ENCODE peak calls at places on chromosomes 11 and 22, in five cellular contexts. One of them, this sample, is unnamed.

GRCh38 chr22:26360169-26360885 is 68.7 kb upstream of the ASPHD2 start:
- DNase-seq in HCT116: peak
- DNase-seq in K562: peak
- DNase-seq in SK-N-SH: peak
- DNase-seq in endothelial cell of umbilical vein: peak
- DNase-seq in this sample: peak

GRCh38 chr11:66886317-66886588 is 29.4 kb downstream of the LRFN4 start:
- DNase-seq in HCT116: no peak
- DNase-seq in K562: no peak
- DNase-seq in SK-N-SH: no peak
- DNase-seq in endothelial cell of umbilical vein: no peak
- DNase-seq in this sample: no peak

GRCh38 chr22:36873614-36874308 is 13.0 kb downstream of the NCF4 start:
- DNase-seq in HCT116: peak
- DNase-seq in K562: peak
- DNase-seq in SK-N-SH: peak
- DNase-seq in endothelial cell of umbilical vein: peak
- DNase-seq in this sample: peak

GRCh38 chr11:13699870-13700269 is 31.4 kb downstream of the FAR1 start:
- DNase-seq in HCT116: no peak
- DNase-seq in K562: peak
- DNase-seq in SK-N-SH: no peak
- DNase-seq in endothelial cell of umbilical vein: no peak
- DNase-seq in this sample: no peak

GRCh38 chr11:92667446-92668165 is 301.8 kb upstream of the MTNR1B start:
- DNase-seq in HCT116: no peak
- DNase-seq in K562: no peak
- DNase-seq in SK-N-SH: no peak
- DNase-seq in endothelial cell of umbilical vein: no peak
- DNase-seq in this sample: no peak

GRCh38 chr22:38841211-38841610 is 2.6 kb downstream of the NPTXR start:
- DNase-seq in HCT116: no peak
- DNase-seq in K562: no peak
- DNase-seq in SK-N-SH: no peak
- DNase-seq in endothelial cell of umbilical vein: no peak
- DNase-seq in this sample: no peak

GRCh38 chr11:74783241-74783871 is 34.7 kb downstream of the RNF169 start:
- DNase-seq in HCT116: peak
- DNase-seq in K562: no peak
- DNase-seq in SK-N-SH: no peak
- DNase-seq in endothelial cell of umbilical vein: peak
- DNase-seq in this sample: no peak

GRCh38 chr22:24068717-24069116 is 57.6 kb downstream of the CABIN1 start:
- DNase-seq in HCT116: no peak
- DNase-seq in K562: no peak
- DNase-seq in SK-N-SH: no peak
- DNase-seq in endothelial cell of umbilical vein: peak
- DNase-seq in this sample: no peak

GRCh38 chr22:30423296-30423958 is 2.1 kb upstream of the MTFP1 start:
- DNase-seq in HCT116: no peak
- DNase-seq in K562: no peak
- DNase-seq in SK-N-SH: no peak
- DNase-seq in endothelial cell of umbilical vein: no peak
- DNase-seq in this sample: peak

GRCh38 chr11:61532136-61533038 is 23.8 kb downstream of the LRRC10B start:
- DNase-seq in HCT116: no peak
- DNase-seq in K562: peak
- DNase-seq in SK-N-SH: peak
- DNase-seq in endothelial cell of umbilical vein: peak
- DNase-seq in this sample: peak

GRCh38 chr11:117824571-117825537 is at the start of gene FXYD2:
- DNase-seq in HCT116: no peak
- DNase-seq in K562: no peak
- DNase-seq in SK-N-SH: no peak
- DNase-seq in endothelial cell of umbilical vein: peak
- DNase-seq in this sample: peak

GRCh38 chr11:371716-372590 is 2.7 kb downstream of the B4GALNT4 start:
- DNase-seq in HCT116: no peak
- DNase-seq in K562: no peak
- DNase-seq in SK-N-SH: no peak
- DNase-seq in endothelial cell of umbilical vein: no peak
- DNase-seq in this sample: no peak

GRCh38 chr22:47153854-47154542 is 391.5 kb downstream of the TBC1D22A start:
- DNase-seq in HCT116: no peak
- DNase-seq in K562: no peak
- DNase-seq in SK-N-SH: peak
- DNase-seq in endothelial cell of umbilical vein: no peak
- DNase-seq in this sample: no peak

GRCh38 chr22:47155131-47155885 is 392.9 kb downstream of the TBC1D22A start:
- DNase-seq in HCT116: no peak
- DNase-seq in K562: no peak
- DNase-seq in SK-N-SH: no peak
- DNase-seq in endothelial cell of umbilical vein: no peak
- DNase-seq in this sample: no peak

GRCh38 chr22:47152938-47153337 is 390.5 kb downstream of the TBC1D22A start:
- DNase-seq in HCT116: no peak
- DNase-seq in K562: no peak
- DNase-seq in SK-N-SH: no peak
- DNase-seq in endothelial cell of umbilical vein: no peak
- DNase-seq in this sample: no peak

GRCh38 chr22:47155912-47156311 is 393.5 kb downstream of the TBC1D22A start:
- DNase-seq in HCT116: no peak
- DNase-seq in K562: peak
- DNase-seq in SK-N-SH: no peak
- DNase-seq in endothelial cell of umbilical vein: no peak
- DNase-seq in this sample: no peak

DNA sequence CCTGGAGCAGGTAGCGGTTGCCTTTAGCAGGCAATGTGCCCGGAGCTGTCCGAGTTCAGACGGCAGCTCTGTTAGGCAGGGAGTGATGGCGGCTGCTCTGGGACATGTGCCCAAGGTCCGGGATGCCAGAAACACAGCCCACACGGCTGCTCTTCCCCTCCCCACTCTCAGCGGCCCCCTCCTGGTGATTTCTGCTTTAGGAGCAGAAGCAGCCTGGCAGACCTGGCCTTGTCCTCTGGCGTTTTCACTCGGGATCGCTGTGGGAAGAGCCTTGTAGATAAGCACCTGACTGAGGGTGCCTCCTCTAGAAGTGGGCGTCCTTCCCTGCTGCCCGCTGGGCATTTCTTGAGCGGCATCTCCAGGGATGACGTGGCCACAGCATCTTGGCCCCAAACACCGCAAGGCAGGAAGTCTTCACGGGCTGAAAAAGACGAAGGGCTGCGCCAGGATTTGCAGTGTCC is 392.2 kb downstream of the TBC1D22A start:
- DNase-seq in HCT116: no peak
- DNase-seq in K562: no peak
- DNase-seq in SK-N-SH: peak
- DNase-seq in endothelial cell of umbilical vein: no peak
- DNase-seq in this sample: no peak
- TF ChIP-seq CTCF in HCT116: no peak
- TF ChIP-seq CTCF in K562: no peak
- TF ChIP-seq CTCF in SK-N-SH: no peak
- TF ChIP-seq CTCF in endothelial cell of umbilical vein: no peak
- TF ChIP-seq CTCF in this sample: no peak

GRCh38 chr11:45918331-45918941 is 759 bp upstream of the PEX16 start:
- DNase-seq in HCT116: no peak
- DNase-seq in K562: peak
- DNase-seq in SK-N-SH: peak
- DNase-seq in endothelial cell of umbilical vein: peak
- DNase-seq in this sample: peak
- TF ChIP-seq POLR2AphosphoS5 in HCT116: peak
- TF ChIP-seq POLR2AphosphoS5 in K562: peak
- TF ChIP-seq POLR2AphosphoS5 in SK-N-SH: peak
- TF ChIP-seq POLR2AphosphoS5 in endothelial cell of umbilical vein: peak
- TF ChIP-seq POLR2AphosphoS5 in this sample: peak

DNA sequence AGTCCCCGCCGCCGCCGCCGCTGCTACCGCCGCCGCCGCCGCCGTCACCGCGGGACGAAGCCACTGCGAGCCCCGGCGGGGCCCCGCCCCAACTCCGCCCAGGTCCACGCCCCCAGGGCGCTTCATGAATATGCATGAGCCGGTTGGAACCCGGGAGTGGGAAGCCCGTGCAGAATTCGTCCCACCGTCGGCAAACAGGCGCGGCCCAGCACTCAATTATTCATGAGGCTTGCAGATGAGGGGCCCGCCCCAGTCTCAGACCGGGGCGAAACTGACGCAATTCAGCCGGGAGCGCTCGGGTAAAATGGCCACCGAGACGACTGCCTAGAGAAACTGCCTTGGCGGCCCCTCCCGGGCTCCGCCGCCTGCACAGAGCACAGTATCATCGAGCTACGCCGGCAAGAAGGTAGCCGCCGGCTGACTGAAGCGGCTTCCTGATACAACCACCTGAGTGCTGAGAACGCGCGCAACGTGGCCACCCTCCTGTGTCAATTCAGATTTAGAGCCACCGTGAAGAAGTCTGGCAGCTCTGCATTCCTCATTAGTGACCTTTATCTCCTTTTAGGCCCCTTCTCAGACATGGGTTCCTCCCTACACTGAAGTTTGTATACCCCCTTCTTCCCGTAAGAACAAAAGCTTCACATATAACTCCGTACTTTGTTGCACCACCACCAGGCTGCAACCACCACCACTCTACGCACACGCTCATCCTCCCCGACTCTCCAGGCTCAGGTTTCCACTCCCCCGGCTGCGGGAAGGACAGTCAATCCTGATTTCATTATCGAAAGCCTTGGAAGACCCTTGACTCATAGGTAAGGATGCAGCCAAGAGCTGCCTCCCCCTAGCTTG is at the start of gene TNKS1BP1:
- DNase-seq in HCT116: peak
- DNase-seq in K562: peak
- DNase-seq in SK-N-SH: peak
- DNase-seq in endothelial cell of umbilical vein: peak
- DNase-seq in this sample: peak
- TF ChIP-seq CTCF in HCT116: no peak
- TF ChIP-seq CTCF in K562: no peak
- TF ChIP-seq CTCF in SK-N-SH: peak
- TF ChIP-seq CTCF in endothelial cell of umbilical vein: no peak
- TF ChIP-seq CTCF in this sample: no peak

DNA sequence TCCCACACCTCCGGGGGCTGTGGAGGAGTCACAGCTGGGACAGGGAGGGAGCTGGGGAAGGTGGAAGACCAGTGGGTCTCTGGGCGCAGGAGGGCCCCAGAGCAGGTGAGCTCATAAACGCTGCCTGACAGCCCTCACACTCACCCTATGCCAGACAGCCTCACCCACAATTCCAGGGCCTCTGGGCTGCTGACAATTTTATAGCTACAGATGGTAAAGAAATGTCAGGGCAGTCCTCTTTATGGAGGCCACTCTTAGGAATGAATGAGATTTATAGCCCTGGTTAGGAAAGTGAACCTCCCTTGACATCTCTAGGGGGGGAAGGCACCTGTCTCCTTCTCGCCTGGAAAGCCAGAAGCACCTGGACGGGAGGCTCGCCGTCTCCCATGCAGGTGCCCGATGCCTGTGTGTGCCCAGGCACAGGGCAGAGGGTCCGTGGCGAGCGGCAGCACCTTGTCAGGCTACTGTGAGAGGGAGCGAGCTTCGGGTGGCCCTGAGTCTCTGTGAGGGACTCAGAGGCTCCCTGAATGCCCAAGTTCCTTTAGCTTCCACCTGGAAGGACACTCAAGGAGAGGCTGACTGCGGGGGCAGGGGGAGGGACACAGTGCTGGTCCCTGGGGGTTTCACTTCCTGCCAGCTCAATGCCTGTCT is 39.9 kb downstream of the IGSF9B start:
- DNase-seq in HCT116: no peak
- DNase-seq in K562: no peak
- DNase-seq in SK-N-SH: no peak
- DNase-seq in endothelial cell of umbilical vein: no peak
- DNase-seq in this sample: no peak
- TF ChIP-seq POLR2AphosphoS5 in HCT116: no peak
- TF ChIP-seq POLR2AphosphoS5 in K562: no peak
- TF ChIP-seq POLR2AphosphoS5 in SK-N-SH: no peak
- TF ChIP-seq POLR2AphosphoS5 in endothelial cell of umbilical vein: no peak
- TF ChIP-seq POLR2AphosphoS5 in this sample: no peak

GRCh38 chr11:12057299-12057980 is 49.0 kb upstream of the DKK3 start:
- DNase-seq in HCT116: no peak
- DNase-seq in K562: no peak
- DNase-seq in SK-N-SH: no peak
- DNase-seq in endothelial cell of umbilical vein: no peak
- DNase-seq in this sample: no peak

GRCh38 chr11:12058425-12059115 is 50.1 kb upstream of the DKK3 start:
- DNase-seq in HCT116: no peak
- DNase-seq in K562: no peak
- DNase-seq in SK-N-SH: no peak
- DNase-seq in endothelial cell of umbilical vein: no peak
- DNase-seq in this sample: no peak

GRCh38 chr11:12053606-12054361 is 45.4 kb upstream of the DKK3 start:
- DNase-seq in HCT116: no peak
- DNase-seq in K562: no peak
- DNase-seq in SK-N-SH: no peak
- DNase-seq in endothelial cell of umbilical vein: no peak
- DNase-seq in this sample: no peak

GRCh38 chr11:12052676-12053605 is 44.5 kb upstream of the DKK3 start:
- DNase-seq in HCT116: no peak
- DNase-seq in K562: no peak
- DNase-seq in SK-N-SH: no peak
- DNase-seq in endothelial cell of umbilical vein: no peak
- DNase-seq in this sample: no peak

DNA sequence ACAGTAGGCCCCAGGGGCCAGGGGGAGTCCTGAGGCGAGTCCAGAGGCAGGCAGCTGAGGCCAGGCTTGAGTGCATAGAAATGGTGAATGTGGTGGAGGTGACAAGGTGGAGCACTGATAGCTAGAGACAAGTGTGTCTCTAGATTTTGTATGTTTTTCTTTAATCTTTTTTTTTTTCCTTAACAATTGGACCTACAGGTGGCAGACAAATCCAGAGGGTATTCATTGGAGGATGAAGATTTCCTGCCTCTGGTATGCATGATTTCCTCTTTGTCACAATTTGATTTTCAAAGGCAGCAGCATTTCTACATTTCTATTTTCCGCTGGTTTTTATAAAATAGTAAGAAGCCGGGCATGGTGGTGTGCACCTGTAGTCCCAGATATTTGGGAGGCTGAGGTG is 47.7 kb upstream of the DKK3 start:
- DNase-seq in HCT116: no peak
- DNase-seq in K562: no peak
- DNase-seq in SK-N-SH: no peak
- DNase-seq in endothelial cell of umbilical vein: no peak
- DNase-seq in this sample: no peak
- TF ChIP-seq CTCF in HCT116: peak
- TF ChIP-seq CTCF in K562: no peak
- TF ChIP-seq CTCF in SK-N-SH: no peak
- TF ChIP-seq CTCF in endothelial cell of umbilical vein: no peak
- TF ChIP-seq CTCF in this sample: no peak

GRCh38 chr11:89067264-89067663 is 1.5 kb upstream of the GRM5 start:
- DNase-seq in HCT116: no peak
- DNase-seq in K562: no peak
- DNase-seq in SK-N-SH: no peak
- DNase-seq in endothelial cell of umbilical vein: no peak
- DNase-seq in this sample: no peak
- TF ChIP-seq POLR2AphosphoS5 in HCT116: no peak
- TF ChIP-seq POLR2AphosphoS5 in K562: no peak
- TF ChIP-seq POLR2AphosphoS5 in SK-N-SH: no peak
- TF ChIP-seq POLR2AphosphoS5 in endothelial cell of umbilical vein: no peak
- TF ChIP-seq POLR2AphosphoS5 in this sample: no peak

This sample was measured in transverse colon.